ENCODE peak calls at places on chromosomes 5 and 9, in four cellular contexts. K is DMS79; J is psoas muscle; M is stimulated activated CD4-positive, alpha-beta T cell treated with anti-CD3 and anti-CD28 coated beads, Interleukin-1b, Interleukin-23, amount 100 ng/mL, for 4 hours. Q is an unnamed sample.

GRCh38 chr9:119761737-119762136 is 392.5 kb upstream of the BRINP1 start:
- DNase-seq in M (no peak), J (no peak), K (no peak), Q (no peak)

GRCh38 chr5:142671276-142671675 is 14.6 kb downstream of the FGF1 start:
- DNase-seq in J (no peak), K (no peak), M (no peak), Q (no peak)

GRCh38 chr5:36442352-36442751 is 140.7 kb upstream of the RANBP3L start:
- DNase-seq in J (no peak), K (no peak), M (no peak), Q (no peak)

GRCh38 chr9:93900971-93901861 is 53.9 kb downstream of the BARX1 start:
- DNase-seq in J (no peak), M (no peak), K (no peak), Q (no peak)

GRCh38 chr9:22111871-22112247 is 102.8 kb upstream of the CDKN2B start:
- DNase-seq in J (no peak), K (no peak), M (no peak), Q (no peak)

GRCh38 chr9:111936391-111936790 is 39.8 kb downstream of the UGCG start:
- DNase-seq in J (no peak), K (no peak), M (no peak), Q (no peak)

GRCh38 chr9:137255448-137256114 is 454 bp downstream of the NELFB start:
- DNase-seq in J (peak), K (peak), M (no peak), Q (no peak)

GRCh38 chr5:126499742-126500396 is 76.7 kb downstream of the GRAMD2B start:
- DNase-seq in K (no peak), J (no peak), M (peak), Q (no peak)

GRCh38 chr9:127444283-127444920 is 6.8 kb downstream of the RPL12 start:
- DNase-seq in J (no peak), K (no peak), M (no peak), Q (no peak)

GRCh38 chr5:150159741-150160179 is 4.1 kb upstream of the PDGFRB start:
- DNase-seq in M (no peak), J (peak), K (no peak), Q (no peak)

GRCh38 chr5:105868038-105868775 is 1802.5 kb downstream of the EFNA5 start:
- DNase-seq in J (no peak), K (no peak), M (no peak), Q (no peak)

GRCh38 chr5:1736065-1736464 is 63.6 kb downstream of the MRPL36 start:
- DNase-seq in J (no peak), M (no peak), K (no peak), Q (no peak)

GRCh38 chr5:36414869-36415282 is 113.2 kb upstream of the RANBP3L start:
- DNase-seq in M (no peak), K (no peak), J (no peak), Q (peak)

GRCh38 chr9:109467936-109468335 is 30.2 kb downstream of the PTPN3 start:
- DNase-seq in M (no peak), K (no peak), J (no peak), Q (peak)

GRCh38 chr5:76755779-76756637 is 40.1 kb downstream of the F2R start:
- DNase-seq in J (no peak), K (no peak), M (no peak), Q (no peak)

GRCh38 chr5:93279292-93279974 is 301.6 kb downstream of the NR2F1-AS1 start:
- DNase-seq in J (no peak), M (no peak), K (no peak), Q (no peak)

GRCh38 chr9:110875275-110875674 is 163.0 kb downstream of the LPAR1 start:
- DNase-seq in M (no peak), J (peak), K (no peak), Q (no peak)

GRCh38 chr5:94313188-94313587 is 305.2 kb downstream of the KIAA0825 start:
- DNase-seq in M (no peak), K (no peak), J (no peak), Q (no peak)

GRCh38 chr9:91181541-91181940 is 180.2 kb downstream of the AUH start:
- DNase-seq in K (no peak), M (no peak), J (no peak), Q (no peak)

GRCh38 chr5:95917207-95917606 is 44.4 kb downstream of the ELL2 start:
- DNase-seq in J (no peak), K (no peak), M (no peak), Q (no peak)

GRCh38 chr5:162323471-162323870 is 255.9 kb downstream of the GABRG2 start:
- DNase-seq in M (no peak), J (no peak), K (no peak), Q (peak)

GRCh38 chr5:32098806-32099435 is 75.2 kb downstream of the GOLPH3 start:
- DNase-seq in M (no peak), J (no peak), K (no peak), Q (no peak)

GRCh38 chr5:91183743-91184142 is 199.4 kb downstream of the ARRDC3 start:
- DNase-seq in M (no peak), J (no peak), K (no peak), Q (no peak)